ENCODE peak calls at places on chromosomes 13 and 19, in nine cellular contexts. P is CD4-positive, alpha-beta T cell; T is H9; I is lower lobe of right lung; O is RWPE2; S is tibial artery; B is Peyer's patch; J is colonic mucosa; X is kidney. K is an unnamed sample.

GRCh38 chr13:20405691-20406090 is 120.0 kb downstream of the CRYL1 start:
- DNase-seq in P (no peak), T (peak; percentile 69), I (no peak), O (peak; percentile 80), S (no peak), B (no peak), J (no peak), X (no peak), K (no peak)

GRCh38 chr13:44309771-44310767 is 63.6 kb upstream of the SERP2 start:
- DNase-seq in P (no peak), T (no peak), I (no peak), O (no peak), S (no peak), B (no peak), J (peak; percentile 89), X (no peak), K (no peak)

GRCh38 chr13:32001392-32001768 is 30.2 kb upstream of the FRY start:
- DNase-seq in P (no peak), T (peak; percentile 36), I (no peak), O (no peak), S (no peak), B (no peak), J (no peak), X (no peak), K (no peak)

GRCh38 chr19:21912654-21913053 is 76.7 kb upstream of the ZNF43 start:
- DNase-seq in P (no peak), T (no peak), I (no peak), O (no peak), S (no peak), B (no peak), J (no peak), X (no peak), K (no peak)

GRCh38 chr19:18865973-18866799 is 29.8 kb downstream of the CERS1 start:
- DNase-seq in P (peak; percentile 67), T (peak; percentile 81), I (peak; percentile 72), O (peak; percentile 51), S (no peak), B (peak; percentile 59), J (peak; percentile 64), X (no peak), K (peak; percentile 91)

GRCh38 chr13:39407786-39408185 is 195.2 kb downstream of the LHFPL6 start:
- DNase-seq in P (no peak), T (no peak), I (no peak), O (no peak), S (no peak), B (no peak), J (no peak), X (no peak), K (no peak)

GRCh38 chr13:24644051-24644450 is 36.2 kb upstream of the ATP12A start:
- DNase-seq in P (no peak), T (no peak), I (no peak), O (no peak), S (no peak), B (no peak), J (no peak), X (no peak), K (no peak)

GRCh38 chr19:8224394-8225145 is 15.4 kb downstream of the CERS4 start:
- DNase-seq in P (no peak), T (no peak), I (no peak), O (no peak), S (no peak), B (no peak), J (no peak), X (no peak), K (no peak)

GRCh38 chr13:111050539-111050879 is 64.6 kb upstream of the ARHGEF7 start:
- DNase-seq in P (no peak), T (no peak), I (no peak), O (no peak), S (no peak), B (no peak), J (no peak), X (no peak), K (no peak)

DNA sequence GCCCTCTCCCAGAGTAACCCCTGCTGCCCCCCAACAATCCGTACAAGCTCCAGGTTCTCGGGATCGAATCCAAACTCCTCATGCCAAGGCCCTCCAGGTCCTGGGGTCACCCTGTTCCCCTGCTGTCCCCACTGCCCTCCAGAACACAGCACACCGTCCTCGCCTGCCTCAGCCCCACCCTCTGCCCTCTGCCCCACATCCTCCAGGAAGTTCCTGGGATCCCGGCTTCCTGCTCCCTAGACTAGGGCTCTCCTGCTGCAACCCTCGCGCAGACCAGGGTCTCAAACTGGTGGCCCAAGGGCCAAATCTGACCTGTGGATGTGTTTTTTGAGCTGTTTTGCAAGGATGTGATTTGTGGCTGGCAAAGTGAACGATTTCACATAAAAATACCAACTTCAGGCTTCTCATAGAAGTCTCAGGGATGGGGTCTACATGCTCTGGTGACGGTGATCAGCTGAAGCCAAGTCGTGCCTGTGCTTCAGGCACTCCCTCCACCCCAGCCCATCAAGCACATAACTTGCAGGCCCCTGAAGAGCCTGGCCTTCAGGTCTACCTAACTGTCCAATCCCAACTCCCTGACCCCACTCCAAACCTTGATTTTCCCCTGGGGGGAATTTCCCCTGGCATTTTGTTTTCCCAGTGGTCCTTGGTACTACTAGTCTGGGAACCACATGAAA is 1.8 kb downstream of the RABAC1 start:
- DNase-seq in P (no peak), T (no peak), I (no peak), O (no peak), S (no peak), B (no peak), J (peak; percentile 85), X (no peak), K (no peak)
- H3K27ac ChIP-seq in P (peak overlapping the region; percentile 81), T (no peak overlapping the region), I (peak overlapping the region; percentile 91), O (no peak overlapping the region), S (no peak overlapping the region), B (peak overlapping the region; percentile 95), J (peak overlapping the region; percentile 94), X (no peak overlapping the region), K (peak overlapping the region; percentile 97)

GRCh38 chr13:99341969-99342722 is 34.9 kb upstream of the GPR183 start:
- DNase-seq in P (no peak), T (no peak), I (no peak), O (no peak), S (no peak), B (no peak), J (no peak), X (no peak), K (no peak)

GRCh38 chr13:99336750-99337149 is 29.6 kb upstream of the GPR183 start:
- DNase-seq in P (no peak), T (no peak), I (no peak), O (no peak), S (no peak), B (no peak), J (no peak), X (no peak), K (no peak)

GRCh38 chr13:99339736-99340392 is 32.7 kb upstream of the GPR183 start:
- DNase-seq in P (peak; percentile 52), T (no peak), I (no peak), O (no peak), S (no peak), B (no peak), J (no peak), X (no peak), K (no peak)

GRCh38 chr13:99340638-99341037 is 33.4 kb upstream of the GPR183 start:
- DNase-seq in P (no peak), T (no peak), I (no peak), O (no peak), S (no peak), B (no peak), J (no peak), X (no peak), K (no peak)

DNA sequence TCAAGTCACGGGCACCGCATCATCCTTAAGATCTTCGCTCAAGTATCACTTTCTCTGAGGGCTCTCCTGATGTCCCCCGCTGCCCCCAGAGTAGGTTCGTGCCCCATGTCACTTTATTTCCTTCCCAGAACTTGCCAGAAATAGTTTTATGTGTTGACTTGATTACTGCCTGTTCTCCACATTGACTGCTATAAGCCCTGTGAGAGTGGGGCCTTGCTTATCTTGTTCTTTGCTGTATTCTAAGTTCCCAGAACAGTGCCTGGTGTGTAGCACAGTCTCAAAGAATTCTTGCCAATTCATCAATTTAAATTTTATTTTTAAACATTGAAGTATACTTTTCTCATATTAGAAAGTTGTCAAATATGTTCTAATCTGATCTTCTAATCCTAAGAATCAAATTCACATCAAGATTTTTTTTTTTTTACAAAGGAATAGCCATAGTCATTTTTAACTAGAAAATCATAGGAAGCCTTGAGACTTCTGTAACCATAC is 32.1 kb upstream of the GPR183 start:
- DNase-seq in P (no peak), T (no peak), I (no peak), O (no peak), S (no peak), B (no peak), J (no peak), X (no peak), K (no peak)
- H3K27ac ChIP-seq in P (no peak overlapping the region), T (no peak overlapping the region), I (no peak overlapping the region), O (no peak overlapping the region), S (no peak overlapping the region), B (peak overlapping the region; percentile 32), J (no peak overlapping the region), X (no peak overlapping the region), K (peak overlapping the region; percentile 54)

DNA sequence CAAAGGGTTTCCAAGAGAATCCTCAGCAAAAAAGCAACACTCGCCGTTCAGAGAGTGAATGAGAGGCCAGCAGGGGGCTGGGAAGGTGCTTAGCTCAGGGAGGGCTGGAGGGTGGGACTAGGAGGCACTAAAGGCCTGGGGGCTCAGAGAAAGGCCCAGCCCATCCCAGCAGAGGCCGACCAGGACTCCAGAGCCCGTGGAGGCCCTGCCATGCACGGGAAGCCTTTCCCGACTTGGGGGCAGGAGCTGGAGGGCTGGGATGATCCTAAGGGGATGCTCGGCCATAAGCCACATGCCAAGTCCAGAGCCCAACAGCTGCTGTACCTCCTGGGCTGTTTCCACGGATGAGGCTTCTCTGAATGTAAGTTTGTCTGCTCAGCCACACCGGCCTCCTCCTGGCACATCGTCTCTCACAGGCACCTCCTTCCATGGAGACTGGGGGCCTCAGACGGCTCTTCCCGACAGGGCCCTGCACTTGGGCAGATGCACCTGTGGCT is 19.5 kb downstream of the RASA3 start:
- DNase-seq in P (peak; percentile 28), T (no peak), I (no peak), O (peak; percentile 21), S (no peak), B (no peak), J (no peak), X (no peak), K (peak; percentile 63)
- H3K27ac ChIP-seq in P (peak overlapping the region; percentile 34), T (no peak overlapping the region), I (no peak overlapping the region), O (no peak overlapping the region), S (no peak overlapping the region), B (peak overlapping the region; percentile 40), J (no peak overlapping the region), X (no peak overlapping the region), K (no peak overlapping the region)

GRCh38 chr19:41398603-41399002 is 985 bp downstream of the BCKDHA start:
- DNase-seq in P (no peak), T (no peak), I (no peak), O (no peak), S (no peak), B (no peak), J (no peak), X (no peak), K (no peak)

GRCh38 chr19:41398042-41398403 is 405 bp downstream of the BCKDHA start:
- DNase-seq in P (no peak), T (no peak), I (no peak), O (no peak), S (no peak), B (no peak), J (no peak), X (no peak), K (no peak)

GRCh38 chr19:41397086-41398041 is at the start of the genes BCKDHA and EXOSC5:
- DNase-seq in P (peak; percentile 98), T (peak; percentile 99), I (peak; percentile 100), O (peak; percentile 99), S (peak; percentile 100), B (peak; percentile 98), J (peak; percentile 99), X (peak; percentile 99), K (peak; percentile 99)

GRCh38 chr19:41392775-41393174 is 4.4 kb downstream of the EXOSC5 start:
- DNase-seq in P (no peak), T (no peak), I (no peak), O (no peak), S (no peak), B (no peak), J (no peak), X (no peak), K (no peak)

GRCh38 chr19:41395355-41395754 is 1.8 kb downstream of the EXOSC5 start:
- DNase-seq in P (no peak), T (no peak), I (no peak), O (no peak), S (no peak), B (no peak), J (no peak), X (no peak), K (no peak)
- H3K27ac ChIP-seq in P (no peak overlapping the region), T (no peak overlapping the region), I (no peak overlapping the region), O (no peak overlapping the region), S (no peak overlapping the region), B (no peak overlapping the region), J (no peak overlapping the region), X (no peak overlapping the region), K (no peak overlapping the region)

K was measured in spleen.